ENCODE peak calls at places on chromosomes 4 and X, in nine cellular contexts. H, E, S, J, F, C, G, R and K are unnamed samples.
A peak's percentile ranks its signal among the peaks of the same experiment; 100 is the strongest.

GRCh38 chr4:1042352-1043025 is 31.1 kb downstream of the FGFRL1 start:
- DNase-seq in F (no peak), C (no peak), G (no peak), J (no peak), S (no peak), H (no peak), R (no peak), E (no peak), K (no peak)

GRCh38 chr4:54090404-54090803 is 9.6 kb upstream of the GSX2 start:
- DNase-seq in E (no peak), G (no peak), C (no peak), S (no peak), R (no peak), F (no peak), J (no peak), H (no peak), K (no peak)

GRCh38 chr4:176084769-176085168 is 19.1 kb downstream of the WDR17 start:
- DNase-seq in S (no peak), C (no peak), H (no peak), F (no peak), E (no peak), J (no peak), R (peak; percentile 18), G (no peak), K (no peak)

GRCh38 chrX:53398216-53398615 is 24.2 kb downstream of the SMC1A start:
- DNase-seq in G (no peak), F (no peak), J (peak; percentile 13), E (no peak), S (no peak), H (no peak), R (no peak), C (no peak), K (no peak)

GRCh38 chrX:74383611-74384010 is 37.7 kb upstream of the SLC16A2 start:
- DNase-seq in F (no peak), H (peak; percentile 66), C (peak; percentile 72), S (peak; percentile 34), E (peak; percentile 23), J (peak; percentile 47), R (peak; percentile 60), G (peak; percentile 12), K (no peak)

GRCh38 chrX:68931345-68931744 is 102.5 kb downstream of the EFNB1 start:
- DNase-seq in H (no peak), F (no peak), S (no peak), E (no peak), C (no peak), R (no peak), J (no peak), G (no peak), K (no peak)

GRCh38 chr4:120691536-120691935 is 231.0 kb downstream of the PRDM5 start:
- DNase-seq in C (no peak), G (no peak), R (peak; percentile 44), S (no peak), J (no peak), E (no peak), F (no peak), H (no peak), K (no peak)

GRCh38 chr4:17817027-17817426 is 6.2 kb downstream of the NCAPG start:
- DNase-seq in G (no peak), F (no peak), S (peak; percentile 31), C (no peak), R (peak; percentile 81), E (no peak), H (peak; percentile 76), J (peak; percentile 63), K (no peak)

GRCh38 chr4:163681208-163681821 is 186.8 kb downstream of the TMA16 start:
- DNase-seq in G (no peak), E (peak; percentile 10), H (no peak), S (peak; percentile 56), J (peak; percentile 28), R (peak; percentile 62), F (no peak), C (peak; percentile 63), K (no peak)

GRCh38 chr4:84965558-84966381 is 720 bp downstream of the WDFY3 start:
- DNase-seq in S (no peak), F (no peak), C (peak; percentile 86), H (peak; percentile 56), J (no peak), E (no peak), G (peak; percentile 23), R (peak; percentile 32), K (peak; percentile 24)

GRCh38 chr4:169774466-169775445 is 17.0 kb upstream of the HPF1 start:
- DNase-seq in R (no peak), J (no peak), C (peak; percentile 79), H (no peak), S (no peak), E (peak; percentile 47), G (no peak), F (no peak), K (no peak)

GRCh38 chr4:109472343-109472761 is 38.7 kb downstream of the SEC24B start:
- DNase-seq in J (peak; percentile 81), H (peak; percentile 62), F (no peak), S (no peak), R (peak; percentile 68), G (no peak), C (no peak), E (no peak), K (no peak)

GRCh38 chrX:21745756-21746155 is 12.2 kb downstream of the SMPX start:
- DNase-seq in H (peak; percentile 32), E (peak; percentile 31), R (peak; percentile 37), G (peak; percentile 12), F (peak; percentile 3), S (peak; percentile 11), J (no peak), C (peak; percentile 70), K (peak; percentile 43)

GRCh38 chr4:954211-955020 is 19.0 kb downstream of the DGKQ start:
- DNase-seq in S (no peak), C (no peak), R (no peak), G (no peak), F (no peak), H (no peak), J (no peak), E (no peak), K (no peak)

GRCh38 chr4:184103755-184104367 is 113.8 kb downstream of the ENPP6 start:
- DNase-seq in S (no peak), C (peak; percentile 69), H (no peak), F (no peak), G (no peak), E (no peak), J (no peak), R (no peak), K (no peak)

GRCh38 chrX:43846558-43846957 is 35.7 kb downstream of the MAOB start:
- DNase-seq in H (no peak), F (no peak), S (no peak), C (no peak), G (no peak), E (no peak), R (no peak), J (no peak), K (no peak)

GRCh38 chr4:125796138-125796537 is 481.4 kb downstream of the FAT4 start:
- DNase-seq in E (no peak), H (no peak), J (no peak), C (no peak), G (no peak), F (no peak), S (no peak), R (no peak), K (no peak)

GRCh38 chr4:189185810-189186432 is 754.8 kb upstream of the FRG1 start:
- DNase-seq in G (no peak), J (no peak), E (no peak), F (no peak), C (peak; percentile 81), S (no peak), R (no peak), H (no peak), K (no peak)

GRCh38 chr4:176376032-176376614 is 56.4 kb downstream of the SPCS3 start:
- DNase-seq in G (no peak), J (peak; percentile 53), H (peak; percentile 43), F (no peak), E (no peak), C (no peak), S (peak; percentile 19), R (peak; percentile 43), K (no peak)

GRCh38 chrX:24347871-24348270 is 12.6 kb upstream of the SUPT20HL1 start:
- DNase-seq in G (no peak), E (no peak), S (no peak), R (no peak), C (no peak), J (no peak), H (no peak), F (no peak), K (no peak)

GRCh38 chr4:7941111-7942018 is 1.7 kb upstream of the AFAP1 start:
- DNase-seq in C (peak; percentile 86), F (no peak), J (peak; percentile 40), R (peak; percentile 43), H (peak; percentile 35), G (no peak), E (no peak), S (no peak), K (no peak)

GRCh38 chr4:145736241-145736831 is 56.4 kb downstream of the C4orf51 start:
- DNase-seq in F (no peak), J (no peak), R (peak; percentile 37), S (no peak), C (peak; percentile 72), H (peak; percentile 78), E (no peak), G (no peak), K (no peak)